ENCODE peak calls at places on chromosomes 4 and X, in six cellular contexts. G is AG09309, Y is Kasumi-1, P is posterior vena cava, B is HTR-8/SVneo, M is fibroblast of the aortic adventitia. H is an unnamed sample.

GRCh38 chr4:132275583-132276121 is 873.4 kb upstream of the PCDH10 start:
- DNase-seq in G (no peak), Y (no peak), P (no peak), B (no peak), M (no peak), H (no peak)

GRCh38 chrX:703466-704210 is 73.0 kb downstream of the SHOX start:
- DNase-seq in G (no peak), Y (no peak), P (no peak), B (no peak), M (no peak), H (no peak)

GRCh38 chrX:104522386-104522785 is 43.6 kb upstream of the IL1RAPL2 start:
- DNase-seq in G (no peak), Y (no peak), P (no peak), B (no peak), M (no peak), H (no peak)

GRCh38 chrX:108557594-108557993 is 118.0 kb downstream of the COL4A5 start:
- DNase-seq in G (no peak), Y (no peak), P (no peak), B (no peak), M (no peak), H (no peak)

GRCh38 chr4:65668201-65669007 is 1.9 kb downstream of the EPHA5 start:
- DNase-seq in G (no peak), Y (no peak), P (peak; percentile 67), B (no peak), M (peak; percentile 67), H (no peak)

GRCh38 chr4:136917312-136918110 is 614.8 kb downstream of the PCDH18 start:
- DNase-seq in G (no peak), Y (no peak), P (peak; percentile 68), B (no peak), M (no peak), H (no peak)

GRCh38 chr4:183722738-183723560 is 63.9 kb downstream of the TRAPPC11 start:
- DNase-seq in G (no peak), Y (peak; percentile 39), P (peak; percentile 86), B (peak; percentile 19), M (peak; percentile 19), H (no peak)

GRCh38 chr4:2275546-2276251 is 13.8 kb upstream of the MXD4 start:
- DNase-seq in G (no peak), Y (no peak), P (no peak), B (no peak), M (no peak), H (no peak)

GRCh38 chr4:53852343-53852742 is 212.1 kb downstream of the CHIC2 start:
- DNase-seq in G (peak; percentile 55), Y (no peak), P (no peak), B (no peak), M (peak; percentile 76), H (peak; percentile 22)

GRCh38 chr4:99033956-99034355 is 38.4 kb downstream of the METAP1 start:
- DNase-seq in G (no peak), Y (no peak), P (no peak), B (no peak), M (no peak), H (no peak)

GRCh38 chr4:77174426-77174825 is 17.4 kb downstream of the CCNG2 start:
- DNase-seq in G (no peak), Y (no peak), P (no peak), B (no peak), M (no peak), H (no peak)

GRCh38 chr4:167034983-167035382 is 199.3 kb downstream of the SPOCK3 start:
- DNase-seq in G (no peak), Y (no peak), P (no peak), B (no peak), M (no peak), H (no peak)

GRCh38 chrX:2965965-2966364 is 36.8 kb upstream of the ARSD start:
- DNase-seq in G (no peak), Y (no peak), P (no peak), B (no peak), M (no peak), H (no peak)

GRCh38 chrX:7985568-7985967 is 58.4 kb upstream of the PNPLA4 start:
- DNase-seq in G (no peak), Y (no peak), P (no peak), B (no peak), M (no peak), H (no peak)

GRCh38 chr4:143346208-143346607 is 9.5 kb downstream of the GAB1 start:
- DNase-seq in G (no peak), Y (no peak), P (no peak), B (no peak), M (no peak), H (no peak)

GRCh38 chr4:105808030-105808429 is 87.2 kb upstream of the NPNT start:
- DNase-seq in G (no peak), Y (no peak), P (no peak), B (no peak), M (no peak), H (no peak)

GRCh38 chr4:148445071-148445902 is 3.1 kb upstream of the NR3C2 start:
- DNase-seq in G (no peak), Y (peak; percentile 33), P (peak; percentile 86), B (no peak), M (no peak), H (no peak)

GRCh38 chr4:121448231-121448630 is 67.4 kb upstream of the QRFPR start:
- DNase-seq in G (no peak), Y (no peak), P (no peak), B (no peak), M (no peak), H (no peak)

GRCh38 chr4:77342170-77342810 is 185.3 kb downstream of the CCNG2 start:
- DNase-seq in G (no peak), Y (no peak), P (no peak), B (no peak), M (no peak), H (no peak)

GRCh38 chr4:40183615-40184411 is 13.0 kb upstream of the RHOH start:
- DNase-seq in G (no peak), Y (no peak), P (no peak), B (no peak), M (peak; percentile 15), H (no peak)

GRCh38 chr4:3802571-3803474 is 36.6 kb downstream of the ADRA2C start:
- DNase-seq in G (no peak), Y (no peak), P (peak; percentile 60), B (no peak), M (no peak), H (no peak)

GRCh38 chrX:48458711-48459110 is 11.3 kb downstream of the SLC38A5 start:
- DNase-seq in G (no peak), Y (no peak), P (no peak), B (no peak), M (no peak), H (no peak)

GRCh38 chrX:22987452-22987851 is 12.3 kb upstream of the DDX53 start:
- DNase-seq in G (no peak), Y (no peak), P (no peak), B (no peak), M (no peak), H (no peak)

GRCh38 chr4:3445111-3445820 is 3.5 kb downstream of the HGFAC start:
- DNase-seq in G (no peak), Y (no peak), P (no peak), B (no peak), M (no peak), H (no peak)

GRCh38 chr4:183175631-183176232 is 76.7 kb downstream of the WWC2 start:
- DNase-seq in G (no peak), Y (no peak), P (no peak), B (peak; percentile 51), M (peak; percentile 78), H (no peak)

GRCh38 chrX:153643431-153644351 is 3.3 kb upstream of the DUSP9 start:
- DNase-seq in G (no peak), Y (peak; percentile 10), P (peak; percentile 79), B (no peak), M (no peak), H (no peak)

GRCh38 chrX:150361070-150361776 is 1.9 kb upstream of the MAMLD1 start:
- DNase-seq in G (no peak), Y (no peak), P (peak; percentile 35), B (no peak), M (no peak), H (no peak)

GRCh38 chr4:135243960-135244561 is 1042.5 kb upstream of the PABPC4L start:
- DNase-seq in G (peak; percentile 18), Y (no peak), P (no peak), B (no peak), M (no peak), H (peak; percentile 4)

GRCh38 chr4:64000241-64000640 is 409.0 kb downstream of the TECRL start:
- DNase-seq in G (no peak), Y (no peak), P (no peak), B (no peak), M (no peak), H (no peak)

GRCh38 chr4:4249876-4250275 is 1.9 kb upstream of the TMEM128 start:
- DNase-seq in G (no peak), Y (no peak), P (no peak), B (no peak), M (no peak), H (no peak)

GRCh38 chr4:7319024-7319423 is 115.7 kb downstream of the PSAPL1 start:
- DNase-seq in G (no peak), Y (no peak), P (no peak), B (no peak), M (no peak), H (no peak)

GRCh38 chr4:19227701-19228100 is 1024.0 kb upstream of the SLIT2 start:
- DNase-seq in G (peak; percentile 29), Y (no peak), P (no peak), B (no peak), M (no peak), H (no peak)

H was measured in AG09319.